ENCODE peak calls at places on chromosomes 1 and 21, in five cellular contexts. Q is progenitor cell of endocrine pancreas; T is amniotic stem cell; B is activated T-cell treated with anti-CD3 and anti-CD28 coated beads, Interleukin-2, amount 50 U/mL, for 72 hours; K is iPS DF 6.9. L is an unnamed sample.

GRCh38 chr1:172239894-172240293 is 180.6 kb upstream of the C1orf105 start:
- DNase-seq in K (no peak), B (no peak), T (no peak), Q (no peak), L (no peak)

GRCh38 chr1:42576935-42577334 is 81.3 kb upstream of the PPIH start:
- DNase-seq in T (no peak), K (no peak), Q (no peak), B (no peak), L (no peak)

GRCh38 chr1:28056129-28056925 is 32.1 kb downstream of the EYA3 start:
- DNase-seq in Q (no peak), K (no peak), T (no peak), B (peak; percentile 77), L (peak; percentile 18)

GRCh38 chr1:89273324-89273778 is 691 bp upstream of the GBP5 start:
- DNase-seq in Q (no peak), B (no peak), K (no peak), T (no peak), L (no peak)

GRCh38 chr1:236489710-236490377 is 33.9 kb upstream of the LGALS8 start:
- DNase-seq in K (no peak), B (no peak), Q (no peak), T (peak; percentile 46), L (no peak)

GRCh38 chr1:68232354-68233148 is at the start of gene WLS:
- DNase-seq in T (peak; percentile 65), K (peak; percentile 55), B (no peak), Q (peak; percentile 59), L (no peak)

GRCh38 chr21:17455451-17455850 is 57.4 kb upstream of the CXADR start:
- DNase-seq in T (no peak), K (no peak), Q (no peak), B (no peak), L (no peak)

GRCh38 chr1:181987334-181987870 is 74.1 kb downstream of the ZNF648 start:
- DNase-seq in Q (no peak), T (no peak), B (no peak), K (no peak), L (no peak)

GRCh38 chr1:228293816-228294500 is 86.1 kb downstream of the OBSCN start:
- DNase-seq in K (no peak), Q (no peak), B (no peak), T (no peak), L (no peak)

GRCh38 chr1:200714504-200715187 is 24.0 kb upstream of the CAMSAP2 start:
- DNase-seq in K (no peak), B (no peak), T (no peak), Q (no peak), L (no peak)

GRCh38 chr1:25619101-25619890 is 2.7 kb downstream of the MAN1C1 start:
- DNase-seq in B (peak; percentile 70), K (peak; percentile 41), Q (peak; percentile 54), T (no peak), L (peak; percentile 9)

GRCh38 chr1:38728176-38728908 is 131.2 kb downstream of the RRAGC start:
- DNase-seq in Q (no peak), B (peak; percentile 8), T (peak; percentile 27), K (no peak), L (no peak)

GRCh38 chr1:55204997-55205396 is 10.2 kb downstream of the USP24 start:
- DNase-seq in T (no peak), B (peak; percentile 39), K (no peak), Q (no peak), L (no peak)

GRCh38 chr21:26795866-26796329 is 49.3 kb downstream of the ADAMTS1 start:
- DNase-seq in Q (no peak), B (no peak), K (no peak), T (peak; percentile 86), L (no peak)

GRCh38 chr1:2150836-2151235 is 43.7 kb downstream of the FAAP20 start:
- DNase-seq in T (no peak), K (no peak), B (no peak), Q (no peak), L (no peak)

L was measured in central memory CD8-positive, alpha-beta T cell.